ENCODE peak calls at places on chromosomes 1 and 21, in five cellular contexts. P is stomach, B is ovary, J is tibial artery, M is heart left ventricle. R is an unnamed sample. For H3K9me3, the result is how much of the 10 kb centered on the place peaks cover.

GRCh38 chr1:236394905-236395779 is 1.1 kb downstream of the EDARADD start:
- DNase-seq in P (peak), B (peak), J (no peak), M (peak), R (no peak)

GRCh38 chr1:201925961-201926585 is 20.3 kb downstream of the LMOD1 start:
- DNase-seq in P (no peak), B (no peak), J (no peak), M (no peak), R (no peak)

GRCh38 chr1:214216779-214217178 is 64.2 kb upstream of the SMYD2 start:
- DNase-seq in P (peak), B (no peak), J (no peak), M (no peak), R (no peak)

GRCh38 chr1:172266528-172267174 is 153.8 kb upstream of the C1orf105 start:
- DNase-seq in P (no peak), B (no peak), J (no peak), M (no peak), R (no peak)

GRCh38 chr1:7591565-7591964 is 179.5 kb upstream of the VAMP3 start:
- DNase-seq in P (peak), B (peak), J (peak), M (no peak), R (no peak)

GRCh38 chr21:46127239-46128105 is 27.9 kb downstream of the FTCD start:
- DNase-seq in P (no peak), B (peak), J (peak), M (no peak), R (no peak)

GRCh38 chr1:6037338-6037762 is 8.3 kb upstream of the KCNAB2 start:
- DNase-seq in P (no peak), B (no peak), J (no peak), M (no peak), R (no peak)

GRCh38 chr1:207032528-207033017 is at the start of gene C1orf116:
- DNase-seq in P (peak), B (no peak), J (no peak), M (no peak), R (no peak)

GRCh38 chr1:15966081-15966955 is 9.6 kb downstream of the ZBTB17 start:
- DNase-seq in P (peak), B (no peak), J (peak), M (no peak), R (no peak)

GRCh38 chr21:31418355-31419001 is 74.4 kb upstream of the TIAM1 start:
- DNase-seq in P (no peak), B (no peak), J (no peak), M (no peak), R (no peak)

GRCh38 chr1:147760481-147761260 is at the start of gene GJA5:
- DNase-seq in P (no peak), B (no peak), J (no peak), M (no peak), R (no peak)

GRCh38 chr21:21137986-21138385 is 139.8 kb downstream of the NCAM2 start:
- DNase-seq in P (no peak), B (no peak), J (no peak), M (no peak), R (no peak)

GRCh38 chr1:25148673-25149300 is 83.5 kb downstream of the SYF2 start:
- DNase-seq in P (no peak), B (no peak), J (no peak), M (no peak), R (no peak)

GRCh38 chr21:35032474-35033263 is 16.4 kb downstream of the RUNX1 start:
- DNase-seq in P (no peak), B (no peak), J (no peak), M (no peak), R (no peak)

GRCh38 chr1:116988908-116989307 is 12.7 kb upstream of the CD101 start:
- DNase-seq in P (no peak), B (no peak), J (no peak), M (no peak), R (no peak)

GRCh38 chr1:162094271-162094670 is 24.8 kb downstream of the NOS1AP start:
- DNase-seq in P (no peak), B (no peak), J (no peak), M (no peak), R (no peak)

GRCh38 chr1:25862785-25863485 is 3.7 kb upstream of the AUNIP start:
- DNase-seq in P (peak), B (no peak), J (no peak), M (no peak), R (no peak)

GRCh38 chr1:26287033-26287711 is 7.3 kb downstream of the SH3BGRL3 start:
- DNase-seq in P (peak), B (no peak), J (no peak), M (no peak), R (no peak)

GRCh38 chr1:2882968-2883696 is 81.6 kb upstream of the TTC34 start:
- DNase-seq in P (no peak), B (no peak), J (no peak), M (no peak), R (no peak)

GRCh38 chr1:228471762-228472398 is 15.3 kb upstream of the RNF187 start:
- DNase-seq in P (no peak), B (no peak), J (no peak), M (no peak), R (no peak)

GRCh38 chr1:234258071-234258470 is 115.2 kb upstream of the COA6 start:
- DNase-seq in P (no peak), B (no peak), J (no peak), M (no peak), R (no peak)

GRCh38 chr1:163090321-163090945 is 21.3 kb downstream of the RGS4 start:
- DNase-seq in P (no peak), B (no peak), J (no peak), M (no peak), R (no peak)

GRCh38 chr1:219041141-219041540 is 132.5 kb upstream of the LYPLAL1 start:
- DNase-seq in P (no peak), B (no peak), J (no peak), M (no peak), R (no peak)

GRCh38 chr1:224769987-224770693 is 154.0 kb downstream of the CNIH3 start:
- DNase-seq in P (no peak), B (no peak), J (no peak), M (no peak), R (no peak)

GRCh38 chr1:156691216-156691615 is 14.0 kb upstream of the NES start:
- DNase-seq in P (no peak), B (no peak), J (no peak), M (no peak), R (no peak)
- H3K9me3 ChIP-seq in P (under half), B (under half), J (under half), M (under half), R (under half)

GRCh38 chr1:179178965-179179364 is 50.5 kb downstream of the ABL2 start:
- DNase-seq in P (no peak), B (no peak), J (no peak), M (no peak), R (no peak)
- H3K27ac ChIP-seq in P (no peak), B (no peak), J (peak), M (no peak), R (peak)

GRCh38 chr1:247182994-247183393 is 11.2 kb upstream of the ZNF124 start:
- DNase-seq in P (no peak), B (no peak), J (no peak), M (no peak), R (no peak)
- H3K9me3 ChIP-seq in P (under half), B (under half), J (under half), M (under half), R (under half)

GRCh38 chr1:23168462-23169218 is at the start of gene LUZP1:
- DNase-seq in P (peak), B (peak), J (peak), M (peak), R (peak)

GRCh38 chr1:23171181-23171755 is 2.6 kb upstream of the LUZP1 start:
- DNase-seq in P (no peak), B (no peak), J (no peak), M (no peak), R (no peak)

GRCh38 chr1:23168079-23168461 is 586 bp downstream of the LUZP1 start:
- DNase-seq in P (no peak), B (peak), J (peak), M (peak), R (no peak)

GRCh38 chr1:23169219-23169575 is 541 bp upstream of the LUZP1 start:
- DNase-seq in P (no peak), B (no peak), J (no peak), M (no peak), R (no peak)

DNA sequence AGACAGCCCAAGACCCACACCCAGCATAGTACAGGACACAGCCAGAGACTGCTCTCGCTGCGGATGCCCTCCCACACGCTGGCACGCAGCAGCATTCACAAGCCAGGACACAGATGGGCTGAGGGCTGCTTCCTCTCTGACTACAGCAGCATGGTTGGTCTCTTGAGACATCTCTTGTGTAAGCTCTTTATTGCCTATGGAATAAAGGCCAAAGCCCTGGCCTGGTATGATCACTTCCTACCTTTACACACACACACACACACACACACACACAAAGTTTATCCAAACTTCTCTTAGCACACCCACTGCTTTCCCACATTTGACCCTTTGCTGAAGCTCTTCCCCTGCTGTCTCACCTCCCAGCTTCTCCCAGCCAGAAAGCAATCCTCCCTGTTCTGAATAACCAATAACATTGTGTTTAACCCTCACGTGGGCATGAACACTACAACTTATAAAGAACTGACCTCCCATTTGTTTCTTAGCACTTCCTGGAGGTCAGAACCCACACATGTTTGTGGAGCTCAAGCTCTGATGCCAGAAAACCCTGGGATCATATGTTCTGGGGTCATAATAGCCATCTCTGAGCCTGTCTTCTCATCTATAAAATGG is 1.2 kb upstream of the LUZP1 start:
- DNase-seq in P (no peak), B (peak), J (peak), M (peak), R (peak)
- H3K27ac ChIP-seq in P (peak), B (peak), J (peak), M (peak), R (peak)

GRCh38 chr1:203969846-203970245 is 103.1 kb upstream of the SOX13 start:
- DNase-seq in P (no peak), B (no peak), J (no peak), M (no peak), R (no peak)

DNA sequence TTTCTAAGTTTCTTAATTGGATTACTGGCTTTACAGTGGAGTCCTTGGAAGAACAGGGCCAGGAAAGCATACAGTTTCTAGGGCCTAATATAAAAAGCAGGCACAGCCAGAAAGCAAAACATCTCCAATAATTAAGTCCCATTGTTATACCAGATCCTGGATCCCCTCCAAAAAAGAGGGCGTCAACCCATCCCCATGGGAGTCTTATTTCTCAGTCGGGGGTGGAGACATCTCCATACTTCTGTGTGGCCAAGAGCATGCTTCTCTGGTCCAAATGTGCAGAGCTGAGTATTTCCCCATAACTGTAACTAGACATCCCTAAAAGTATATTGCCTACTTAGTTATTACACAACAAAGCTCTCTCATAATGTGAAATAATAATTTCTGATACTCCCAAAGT is 104.2 kb upstream of the SOX13 start:
- DNase-seq in P (no peak), B (no peak), J (no peak), M (peak), R (no peak)
- H3K9me3 ChIP-seq in P (under half), B (under half), J (under half), M (under half), R (under half)

R was measured in thoracic aorta.